ENCODE peak calls at places on chromosomes 16 and 17, in six cellular contexts. One of them, this sample, is unnamed.

GRCh38 chr17:61627658-61628057 is 36.6 kb upstream of the NACA2 start:
- DNase-seq in IMR-90: no peak
- DNase-seq in left lobe of liver: no peak
- DNase-seq in stimulated activated CD4-positive, alpha-beta T cell treated with anti-CD3 and anti-CD28 coated beads, Interleukin-1b, Interleukin-23, amount 100 ng/mL, for 1 hour: no peak
- DNase-seq in astrocyte of the spinal cord: no peak
- DNase-seq in ACHN: no peak
- DNase-seq in this sample: no peak

GRCh38 chr16:25596194-25596593 is 95.6 kb upstream of the HS3ST4 start:
- DNase-seq in ACHN: no peak
- DNase-seq in stimulated activated CD4-positive, alpha-beta T cell treated with anti-CD3 and anti-CD28 coated beads, Interleukin-1b, Interleukin-23, amount 100 ng/mL, for 1 hour: no peak
- DNase-seq in IMR-90: no peak
- DNase-seq in left lobe of liver: no peak
- DNase-seq in astrocyte of the spinal cord: no peak
- DNase-seq in this sample: no peak

GRCh38 chr17:41625602-41626001 is 1.2 kb upstream of the KRT17 start:
- DNase-seq in ACHN: no peak
- DNase-seq in left lobe of liver: no peak
- DNase-seq in stimulated activated CD4-positive, alpha-beta T cell treated with anti-CD3 and anti-CD28 coated beads, Interleukin-1b, Interleukin-23, amount 100 ng/mL, for 1 hour: no peak
- DNase-seq in astrocyte of the spinal cord: peak
- DNase-seq in IMR-90: no peak
- DNase-seq in this sample: no peak

GRCh38 chr16:71722801-71723536 is 1.5 kb downstream of the PHLPP2 start:
- DNase-seq in IMR-90: peak
- DNase-seq in left lobe of liver: peak
- DNase-seq in astrocyte of the spinal cord: peak
- DNase-seq in stimulated activated CD4-positive, alpha-beta T cell treated with anti-CD3 and anti-CD28 coated beads, Interleukin-1b, Interleukin-23, amount 100 ng/mL, for 1 hour: peak
- DNase-seq in ACHN: peak
- DNase-seq in this sample: peak

GRCh38 chr16:3728424-3729160 is 11.3 kb upstream of the TRAP1 start:
- DNase-seq in ACHN: no peak
- DNase-seq in astrocyte of the spinal cord: no peak
- DNase-seq in IMR-90: no peak
- DNase-seq in left lobe of liver: no peak
- DNase-seq in stimulated activated CD4-positive, alpha-beta T cell treated with anti-CD3 and anti-CD28 coated beads, Interleukin-1b, Interleukin-23, amount 100 ng/mL, for 1 hour: no peak
- DNase-seq in this sample: no peak

GRCh38 chr17:44266402-44267164 is 1.4 kb downstream of the SLC4A1 start:
- DNase-seq in stimulated activated CD4-positive, alpha-beta T cell treated with anti-CD3 and anti-CD28 coated beads, Interleukin-1b, Interleukin-23, amount 100 ng/mL, for 1 hour: no peak
- DNase-seq in ACHN: peak
- DNase-seq in astrocyte of the spinal cord: no peak
- DNase-seq in IMR-90: no peak
- DNase-seq in left lobe of liver: no peak
- DNase-seq in this sample: no peak

GRCh38 chr17:73131993-73132595 is 32.7 kb upstream of the SSTR2 start:
- DNase-seq in left lobe of liver: no peak
- DNase-seq in stimulated activated CD4-positive, alpha-beta T cell treated with anti-CD3 and anti-CD28 coated beads, Interleukin-1b, Interleukin-23, amount 100 ng/mL, for 1 hour: no peak
- DNase-seq in ACHN: no peak
- DNase-seq in IMR-90: no peak
- DNase-seq in astrocyte of the spinal cord: no peak
- DNase-seq in this sample: no peak

GRCh38 chr16:69940676-69941075 is 10.5 kb upstream of the CLEC18A start:
- DNase-seq in astrocyte of the spinal cord: no peak
- DNase-seq in IMR-90: no peak
- DNase-seq in ACHN: no peak
- DNase-seq in left lobe of liver: peak
- DNase-seq in stimulated activated CD4-positive, alpha-beta T cell treated with anti-CD3 and anti-CD28 coated beads, Interleukin-1b, Interleukin-23, amount 100 ng/mL, for 1 hour: no peak
- DNase-seq in this sample: no peak

GRCh38 chr16:16879567-16880251 is 500.8 kb downstream of the NPIPA7 start:
- DNase-seq in stimulated activated CD4-positive, alpha-beta T cell treated with anti-CD3 and anti-CD28 coated beads, Interleukin-1b, Interleukin-23, amount 100 ng/mL, for 1 hour: no peak
- DNase-seq in IMR-90: no peak
- DNase-seq in astrocyte of the spinal cord: no peak
- DNase-seq in ACHN: no peak
- DNase-seq in left lobe of liver: no peak
- DNase-seq in this sample: no peak

GRCh38 chr17:7846063-7846735 is 8.7 kb upstream of the TMEM88 start:
- DNase-seq in IMR-90: no peak
- DNase-seq in ACHN: no peak
- DNase-seq in astrocyte of the spinal cord: no peak
- DNase-seq in left lobe of liver: no peak
- DNase-seq in stimulated activated CD4-positive, alpha-beta T cell treated with anti-CD3 and anti-CD28 coated beads, Interleukin-1b, Interleukin-23, amount 100 ng/mL, for 1 hour: no peak
- DNase-seq in this sample: no peak

GRCh38 chr17:49363251-49363650 is 1.2 kb upstream of the ZNF652 start:
- DNase-seq in stimulated activated CD4-positive, alpha-beta T cell treated with anti-CD3 and anti-CD28 coated beads, Interleukin-1b, Interleukin-23, amount 100 ng/mL, for 1 hour: no peak
- DNase-seq in ACHN: no peak
- DNase-seq in astrocyte of the spinal cord: no peak
- DNase-seq in left lobe of liver: no peak
- DNase-seq in IMR-90: no peak
- DNase-seq in this sample: no peak

GRCh38 chr16:67892375-67892774 is 679 bp upstream of the PSKH1 start:
- DNase-seq in left lobe of liver: no peak
- DNase-seq in ACHN: no peak
- DNase-seq in astrocyte of the spinal cord: no peak
- DNase-seq in IMR-90: no peak
- DNase-seq in stimulated activated CD4-positive, alpha-beta T cell treated with anti-CD3 and anti-CD28 coated beads, Interleukin-1b, Interleukin-23, amount 100 ng/mL, for 1 hour: no peak
- DNase-seq in this sample: no peak

This sample was measured in EH.